ENCODE peak calls at places on chromosome 4, in eight cellular contexts. J is heart right ventricle, Z is mammary epithelial cell, W is IMR-90, B is GM12878, T is HCT116, F is A549, H is coronary artery. U is an unnamed sample.

GRCh38 chr4:170089743-170090666 is at the start of gene AADAT:
- DNase-seq in B (no peak), F (peak; percentile 66), W (peak; percentile 72), H (peak; percentile 81), T (peak; percentile 73), Z (peak; percentile 65), J (peak; percentile 80), U (peak; percentile 80)

GRCh38 chr4:101277661-101278060 is 69.7 kb downstream of the PPP3CA start:
- DNase-seq in B (no peak), F (no peak), J (no peak), H (no peak), Z (peak; percentile 43), T (no peak), W (peak; percentile 81), U (peak; percentile 8)

GRCh38 chr4:8317474-8317873 is 47.9 kb downstream of the HTRA3 start:
- DNase-seq in B (no peak), H (no peak), J (no peak), F (no peak), Z (no peak), W (no peak), T (no peak), U (no peak)

GRCh38 chr4:145619639-145619996 is 433 bp downstream of the MMAA start:
- DNase-seq in B (peak; percentile 45), Z (peak; percentile 60), W (peak; percentile 57), F (peak; percentile 48), T (peak; percentile 28), J (peak; percentile 21), H (no peak), U (peak; percentile 23)

GRCh38 chr4:52843958-52844357 is 18.2 kb upstream of the RASL11B start:
- DNase-seq in T (no peak), J (no peak), H (no peak), B (no peak), Z (no peak), F (no peak), W (no peak), U (no peak)

GRCh38 chr4:184345573-184345922 is 127.9 kb upstream of the ENPP6 start:
- DNase-seq in B (no peak), F (no peak), W (peak; percentile 22), Z (no peak), J (peak; percentile 54), H (no peak), T (no peak), U (no peak)

GRCh38 chr4:179719766-179720470 is 2277.7 kb upstream of the AGA start:
- DNase-seq in T (no peak), F (no peak), H (no peak), Z (no peak), B (no peak), J (no peak), W (no peak), U (no peak)

GRCh38 chr4:40946652-40947051 is 196.9 kb downstream of the NSUN7 start:
- DNase-seq in T (no peak), W (no peak), H (no peak), B (no peak), F (no peak), Z (no peak), J (no peak), U (no peak)

GRCh38 chr4:58723954-58724353 is 1613.8 kb upstream of the IGFBP7 start:
- DNase-seq in B (no peak), F (no peak), J (no peak), W (no peak), T (no peak), Z (no peak), H (no peak), U (no peak)

GRCh38 chr4:179664628-179665027 is 2222.4 kb upstream of the AGA start:
- DNase-seq in J (no peak), T (no peak), H (no peak), F (no peak), Z (no peak), W (no peak), B (no peak), U (no peak)

GRCh38 chr4:149113804-149114430 is 671.7 kb upstream of the NR3C2 start:
- DNase-seq in W (peak; percentile 87), B (no peak), T (no peak), Z (peak; percentile 28), J (no peak), H (no peak), F (no peak), U (peak; percentile 10)

GRCh38 chr4:165096776-165097175 is 15.9 kb downstream of the TMEM192 start:
- DNase-seq in B (no peak), J (no peak), Z (no peak), W (peak; percentile 44), H (no peak), F (peak; percentile 6), T (no peak), U (peak; percentile 25)

GRCh38 chr4:26410385-26411293 is 79.6 kb downstream of the CCKAR start:
- DNase-seq in J (no peak), F (peak; percentile 8), Z (peak; percentile 42), T (no peak), B (peak; percentile 44), H (no peak), W (peak; percentile 63), U (peak; percentile 36)

GRCh38 chr4:38671594-38671943 is 7.6 kb downstream of the KLF3 start:
- DNase-seq in B (no peak), W (no peak), H (no peak), Z (no peak), J (no peak), F (no peak), T (no peak), U (no peak)

GRCh38 chr4:154082760-154083530 is 294.1 kb upstream of the SFRP2 start:
- DNase-seq in Z (peak; percentile 77), F (no peak), H (no peak), B (no peak), T (no peak), W (no peak), J (no peak), U (peak; percentile 20)
- TF ChIP-seq CTCF in Z (peak; percentile 53), F (no peak), H (no peak), B (peak; percentile 33), T (peak; percentile 24), W (no peak), J (no peak), U (no peak)

GRCh38 chr4:83132065-83132464 is 17.5 kb upstream of the PLAC8 start:
- DNase-seq in F (no peak), T (no peak), Z (no peak), W (no peak), J (no peak), B (no peak), H (no peak), U (no peak)

GRCh38 chr4:83125738-83126141 is 11.2 kb upstream of the PLAC8 start:
- DNase-seq in T (no peak), J (no peak), F (no peak), Z (no peak), W (no peak), H (no peak), B (no peak), U (no peak)

GRCh38 chr4:83124079-83124780 is 9.7 kb upstream of the PLAC8 start:
- DNase-seq in T (no peak), W (peak; percentile 2), F (no peak), J (no peak), Z (no peak), B (no peak), H (no peak), U (no peak)

GRCh38 chr4:83128235-83128929 is 13.9 kb upstream of the PLAC8 start:
- DNase-seq in B (no peak), J (no peak), F (no peak), W (peak; percentile 90), T (no peak), H (no peak), Z (peak; percentile 86), U (peak; percentile 71)

DNA sequence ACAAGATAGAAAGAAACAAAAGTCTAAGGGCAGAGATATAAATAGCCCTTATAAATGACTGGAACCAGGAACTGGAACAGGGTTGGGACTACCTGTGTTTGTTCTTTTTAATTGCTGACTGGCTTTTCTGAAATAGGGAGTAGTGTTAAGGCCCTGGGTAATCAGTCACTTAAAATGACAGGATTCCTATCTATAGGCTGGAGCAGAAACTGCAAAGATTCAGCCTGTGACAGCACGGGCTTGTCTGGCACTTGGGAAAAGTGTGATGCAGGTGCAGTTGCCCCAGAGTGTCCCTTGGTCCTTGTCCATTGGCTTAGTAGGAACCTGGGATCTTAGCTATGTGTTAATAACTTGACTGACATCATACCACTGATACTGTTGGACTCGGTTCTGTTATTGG is 14.7 kb upstream of the PLAC8 start:
- DNase-seq in H (no peak), J (no peak), B (no peak), W (no peak), F (no peak), Z (no peak), T (no peak), U (no peak)
- H3K27ac ChIP-seq in H (no peak overlapping the region), J (no peak overlapping the region), B (no peak overlapping the region), W (no peak overlapping the region), F (peak overlapping the region; percentile 28), Z (no peak overlapping the region), T (no peak overlapping the region), U (no peak overlapping the region)

GRCh38 chr4:99117876-99118693 is 26.0 kb downstream of the ADH4 start:
- DNase-seq in W (peak; percentile 35), H (no peak), B (no peak), Z (no peak), F (no peak), J (no peak), T (no peak), U (no peak)
- TF ChIP-seq CTCF in W (peak; percentile 54), H (no peak), B (no peak), Z (peak; percentile 25), F (peak; percentile 41), J (peak; percentile 62), T (peak; percentile 40), U (peak; percentile 49)

GRCh38 chr4:48780867-48781219 is 764 bp upstream of the FRYL start:
- DNase-seq in B (no peak), F (no peak), J (no peak), W (peak; percentile 43), T (no peak), Z (no peak), H (no peak), U (no peak)
- H3K27ac ChIP-seq in B (peak overlapping the region; percentile 56), F (peak overlapping the region; percentile 82), J (peak overlapping the region; percentile 88), W (peak overlapping the region; percentile 53), T (peak overlapping the region; percentile 52), Z (peak overlapping the region; percentile 72), H (peak overlapping the region; percentile 86), U (peak overlapping the region; percentile 99)

DNA sequence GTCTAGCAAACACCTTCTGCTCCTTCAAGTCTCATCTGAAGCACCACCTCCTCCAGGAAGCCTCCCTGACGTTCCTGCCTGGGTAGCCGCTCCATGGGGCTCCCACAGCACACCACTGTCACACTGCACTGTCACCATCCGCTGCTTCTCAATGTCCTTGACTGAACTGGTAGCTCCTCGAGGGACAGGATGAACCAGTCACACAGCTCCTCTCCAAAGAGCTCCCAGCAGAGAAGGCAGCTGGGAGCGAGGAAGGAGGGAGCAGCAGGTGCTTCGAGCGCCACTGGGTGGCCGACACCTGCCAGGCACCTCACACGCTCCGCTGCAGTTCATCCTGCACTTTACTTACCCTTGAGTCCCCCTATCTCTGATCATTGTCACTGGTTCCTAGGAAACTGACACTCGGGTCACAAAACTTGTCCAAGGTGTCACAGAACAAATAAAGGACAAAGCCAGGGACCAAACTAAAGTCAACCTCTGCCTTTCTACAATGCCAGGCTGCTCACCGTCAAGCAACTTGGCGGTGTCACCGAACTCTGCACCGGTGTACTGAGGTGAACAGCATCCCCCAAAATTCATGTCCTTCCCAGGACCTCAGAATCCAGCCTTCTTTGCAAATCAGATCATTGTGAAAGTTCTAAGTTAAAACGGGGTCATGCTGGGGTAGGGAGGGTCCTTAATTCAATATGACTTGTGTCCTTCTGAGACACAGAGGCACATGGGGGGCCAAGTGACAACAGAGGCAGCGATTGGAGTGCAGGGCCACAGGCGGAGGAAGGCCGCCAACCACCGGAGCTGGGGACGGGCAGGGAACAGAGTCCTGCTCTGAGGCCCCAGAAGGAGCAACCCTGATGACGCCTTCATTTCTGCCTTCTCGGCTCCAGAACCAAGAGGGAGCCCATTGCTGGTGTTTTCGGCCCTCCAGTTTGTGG is 5.5 kb upstream of the S100P start:
- DNase-seq in H (no peak), B (no peak), T (no peak), W (no peak), J (no peak), Z (no peak), F (no peak), U (no peak)
- TF ChIP-seq CTCF in H (no peak), B (no peak), T (no peak), W (no peak), J (no peak), Z (no peak), F (no peak), U (no peak)